ENCODE peak calls at places on chromosomes 11 and 22, in seven cellular contexts. X, U, V, A, I, S and O are unnamed samples.

GRCh38 chr11:28659716-28660348 is 551.6 kb downstream of the METTL15 start:
- DNase-seq in X (no peak), U (no peak), V (no peak), A (no peak), I (no peak), S (no peak), O (no peak)

GRCh38 chr11:109026891-109027489 is 362.1 kb downstream of the DDX10 start:
- DNase-seq in X (no peak), U (no peak), V (no peak), A (no peak), I (no peak), S (no peak), O (no peak)

GRCh38 chr22:37701121-37701786 is 4.4 kb downstream of the TRIOBP start:
- DNase-seq in X (no peak), U (no peak), V (no peak), A (no peak), I (no peak), S (no peak), O (no peak)

GRCh38 chr11:68840661-68841653 is 759 bp downstream of the CPT1A start:
- DNase-seq in X (peak), U (no peak), V (no peak), A (no peak), I (no peak), S (peak), O (no peak)

GRCh38 chr11:115500547-115501503 is 3.4 kb downstream of the CADM1 start:
- DNase-seq in X (peak), U (no peak), V (no peak), A (no peak), I (no peak), S (no peak), O (no peak)

GRCh38 chr11:2186669-2187266 is 15.2 kb upstream of the TH start:
- DNase-seq in X (peak), U (peak), V (no peak), A (no peak), I (no peak), S (no peak), O (no peak)

GRCh38 chr11:44208976-44209603 is 100.8 kb downstream of the ALX4 start:
- DNase-seq in X (peak), U (no peak), V (no peak), A (no peak), I (no peak), S (no peak), O (no peak)

GRCh38 chr22:47452184-47452583 is 689.7 kb downstream of the TBC1D22A start:
- DNase-seq in X (peak), U (peak), V (no peak), A (no peak), I (no peak), S (no peak), O (no peak)

GRCh38 chr11:124256076-124256475 is at the start of gene OR8G5:
- DNase-seq in X (no peak), U (no peak), V (no peak), A (no peak), I (no peak), S (no peak), O (no peak)

GRCh38 chr11:103257360-103257759 is 148.1 kb downstream of the DYNC2H1 start:
- DNase-seq in X (peak), U (peak), V (peak), A (no peak), I (no peak), S (no peak), O (no peak)